ENCODE peak calls at places on chromosomes 7 and 10, in eight cellular contexts. Q is brain microvascular endothelial cell, I is thoracic aorta, C is HCT116, E is right lobe of liver, R is heart right ventricle, D is IMR-90, W is bronchial epithelial cell. B is an unnamed sample.

GRCh38 chr7:100793806-100794660 is 33.3 kb downstream of the EPHB4 start:
- DNase-seq in R (no peak), Q (no peak), I (no peak), W (peak; percentile 44), C (no peak), D (peak; percentile 31), E (no peak), B (no peak)

GRCh38 chr7:130493275-130493868 is 1.5 kb downstream of the MEST start:
- DNase-seq in R (no peak), W (no peak), C (no peak), Q (no peak), D (peak; percentile 43), I (no peak), E (no peak), B (no peak)

GRCh38 chr7:84536256-84536870 is 341.8 kb upstream of the SEMA3A start:
- DNase-seq in E (no peak), W (peak; percentile 53), D (no peak), R (no peak), Q (no peak), C (no peak), I (no peak), B (no peak)

GRCh38 chr7:50939026-50939425 is 156.3 kb upstream of the GRB10 start:
- DNase-seq in I (no peak), D (peak; percentile 16), W (no peak), Q (peak; percentile 54), R (no peak), C (no peak), E (no peak), B (no peak)

GRCh38 chr10:78354101-78354500 is 320.4 kb downstream of the RPS24 start:
- DNase-seq in C (no peak), D (no peak), R (no peak), I (no peak), Q (no peak), E (no peak), W (no peak), B (no peak)

GRCh38 chr7:31083205-31083801 is 31.2 kb downstream of the ADCYAP1R1 start:
- DNase-seq in C (no peak), I (no peak), E (no peak), D (no peak), R (no peak), W (no peak), Q (no peak), B (no peak)

GRCh38 chr10:48533540-48533939 is 71.3 kb downstream of the ARHGAP22 start:
- DNase-seq in R (no peak), D (no peak), Q (no peak), E (no peak), I (no peak), W (no peak), C (no peak), B (no peak)

GRCh38 chr7:139560678-139561077 is 37.2 kb downstream of the CLEC2L start:
- DNase-seq in R (no peak), C (no peak), D (no peak), Q (no peak), W (no peak), E (no peak), I (no peak), B (no peak)

GRCh38 chr7:101917566-101917965 is 100.1 kb downstream of the CUX1 start:
- DNase-seq in D (no peak), Q (no peak), W (no peak), I (no peak), R (no peak), E (no peak), C (no peak), B (no peak)

GRCh38 chr10:11479307-11479706 is 132.1 kb downstream of the USP6NL start:
- DNase-seq in R (no peak), E (no peak), I (no peak), W (no peak), C (no peak), D (no peak), Q (no peak), B (no peak)

GRCh38 chr10:103493911-103494877 is 689 bp downstream of the NEURL1 start:
- DNase-seq in D (no peak), I (no peak), Q (no peak), W (no peak), C (no peak), R (no peak), E (no peak), B (no peak)

GRCh38 chr7:91465595-91466061 is 201.4 kb downstream of the FZD1 start:
- DNase-seq in C (no peak), W (no peak), D (no peak), R (no peak), I (no peak), Q (peak; percentile 1), E (no peak), B (no peak)

GRCh38 chr10:117499248-117500105 is 43.1 kb upstream of the EMX2 start:
- DNase-seq in D (no peak), I (no peak), E (no peak), R (no peak), Q (no peak), W (no peak), C (no peak), B (peak; percentile 44)

GRCh38 chr7:1854521-1855395 is 184.7 kb downstream of the ELFN1 start:
- DNase-seq in E (peak; percentile 17), R (peak; percentile 8), I (no peak), W (no peak), Q (no peak), C (no peak), D (no peak), B (peak; percentile 61)

GRCh38 chr7:38186593-38187314 is 8.7 kb downstream of the STARD3NL start:
- DNase-seq in I (no peak), E (no peak), C (no peak), W (peak; percentile 72), D (peak; percentile 61), R (no peak), Q (peak; percentile 76), B (no peak)

GRCh38 chr7:138359891-138360582 is 100.0 kb upstream of the TRIM24 start:
- DNase-seq in D (no peak), E (no peak), C (no peak), R (no peak), Q (no peak), W (no peak), I (no peak), B (no peak)

GRCh38 chr10:71423268-71423667 is 26.5 kb downstream of the CDH23 start:
- DNase-seq in R (no peak), Q (no peak), I (no peak), C (no peak), W (no peak), D (no peak), E (no peak), B (no peak)
- H3K27me3 ChIP-seq in R (no peaks in the 10 kb centered on the region), Q (peaks cover 2% of the 10 kb centered on the region), I (no peaks in the 10 kb centered on the region), C (peaks cover 3% of the 10 kb centered on the region), W (peaks cover 2% of the 10 kb centered on the region), D (peaks cover 13% of the 10 kb centered on the region), E (no peaks in the 10 kb centered on the region), B (no peaks in the 10 kb centered on the region)

GRCh38 chr7:29297194-29297890 is 102.8 kb downstream of the CHN2 start:
- DNase-seq in R (no peak), W (no peak), I (no peak), D (no peak), C (no peak), Q (no peak), E (no peak), B (no peak)
- TF ChIP-seq CTCF in R (peak; percentile 13), W (no peak), I (no peak), D (no peak), C (peak; percentile 53), Q (peak; percentile 24), E (no peak), B (no peak)

GRCh38 chr7:151256410-151257045 is 8.0 kb upstream of the SMARCD3 start:
- DNase-seq in W (no peak), C (no peak), I (no peak), Q (no peak), D (no peak), R (no peak), E (no peak), B (no peak)

GRCh38 chr7:151252961-151253691 is 4.6 kb upstream of the SMARCD3 start:
- DNase-seq in R (no peak), D (no peak), E (no peak), Q (no peak), I (no peak), W (no peak), C (no peak), B (no peak)

GRCh38 chr7:151255390-151255789 is 6.9 kb upstream of the SMARCD3 start:
- DNase-seq in R (no peak), E (no peak), D (no peak), Q (no peak), I (no peak), W (no peak), C (no peak), B (no peak)

GRCh38 chr7:151254316-151254715 is 5.8 kb upstream of the SMARCD3 start:
- DNase-seq in E (no peak), W (no peak), D (no peak), C (no peak), Q (no peak), R (peak; percentile 52), I (no peak), B (peak; percentile 65)

DNA sequence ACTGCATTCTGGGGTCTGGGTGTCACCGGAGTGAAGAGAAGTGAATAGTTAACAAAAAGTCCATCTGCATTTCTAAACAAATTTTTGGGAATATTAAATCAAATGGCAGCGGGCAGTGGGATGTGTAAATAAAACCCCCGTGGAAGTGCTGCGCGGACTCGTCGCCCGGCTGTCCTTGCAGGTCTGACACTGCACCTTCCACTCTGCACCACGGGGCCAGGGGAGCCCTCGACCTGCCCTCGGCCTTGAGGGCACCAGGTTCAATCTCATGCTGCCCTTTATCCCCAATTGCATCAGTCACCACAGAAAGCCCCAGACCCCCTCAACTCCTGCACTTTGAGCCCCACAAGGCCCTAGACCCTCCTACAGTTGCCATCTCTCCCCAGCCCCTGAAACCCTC is 6.4 kb upstream of the SMARCD3 start:
- DNase-seq in I (no peak), D (no peak), E (no peak), C (no peak), W (no peak), R (no peak), Q (no peak), B (no peak)
- H3K27me3 ChIP-seq in I (no peaks in the 10 kb centered on the region), D (peaks cover 12% of the 10 kb centered on the region), E (no peaks in the 10 kb centered on the region), C (no peaks in the 10 kb centered on the region), W (peaks cover 11% of the 10 kb centered on the region), R (peaks cover under 1% of the 10 kb centered on the region), Q (peaks cover 14% of the 10 kb centered on the region), B (no peaks in the 10 kb centered on the region)

GRCh38 chr7:24820730-24821044 is 63.4 kb upstream of the GSDME start:
- DNase-seq in I (no peak), C (no peak), Q (no peak), W (no peak), E (no peak), R (no peak), D (no peak), B (no peak)

GRCh38 chr7:24824400-24824799 is 67.1 kb upstream of the GSDME start:
- DNase-seq in Q (no peak), D (no peak), I (no peak), C (peak; percentile 75), E (no peak), R (no peak), W (no peak), B (no peak)

GRCh38 chr7:24824896-24825295 is 67.6 kb upstream of the GSDME start:
- DNase-seq in R (no peak), I (no peak), D (no peak), W (no peak), E (no peak), Q (no peak), C (no peak), B (no peak)

GRCh38 chr7:24819916-24820689 is 62.8 kb upstream of the GSDME start:
- DNase-seq in C (peak; percentile 84), R (peak; percentile 66), I (peak; percentile 41), D (peak; percentile 90), W (peak; percentile 79), E (peak; percentile 69), Q (peak; percentile 85), B (peak; percentile 86)

GRCh38 chr7:24821045-24821853 is 64.0 kb upstream of the GSDME start:
- DNase-seq in C (peak; percentile 95), E (peak; percentile 40), W (peak; percentile 99), Q (peak; percentile 88), I (peak; percentile 9), R (peak; percentile 20), D (peak; percentile 96), B (no peak)
- TF ChIP-seq CTCF in C (peak; percentile 37), E (no peak), W (peak; percentile 26), Q (peak; percentile 68), I (no peak), R (peak; percentile 22), D (peak; percentile 29), B (no peak)

B was measured in tibial artery.